ENCODE peak calls at places on chromosomes 12 and 14, in ten cellular contexts. K is NCI-H1092 treated with DMSO at 0.1 percent for 48 hours; X is activated CD4-positive, CD25-positive, alpha-beta regulatory T cell; S is heart right ventricle; B is stimulated activated CD8-positive, alpha-beta memory T cell treated with anti-CD3 and anti-CD28 coated beads, Interleukin-12 subunit alpha, Interleukin-12 subunit beta, amount 100 ng/mL, for 1 hour; Q is nephron progenitor cell; T is Daoy; G is activated T-helper 1 cell treated with anti-CD3 and anti-CD28 coated beads, Interleukin-2, amount 50 U/mL, for 16 hours; D is NCI-H1417; U is ELR. I is an unnamed sample.

GRCh38 chr12:26135010-26135420 is 10.2 kb upstream of the BHLHE41 start:
- DNase-seq in K (no peak), X (no peak), S (no peak), B (no peak), Q (no peak), T (peak; percentile 94), G (no peak), D (peak; percentile 53), U (no peak), I (no peak)

GRCh38 chr12:64682572-64683277 is 72.4 kb downstream of the RASSF3 start:
- DNase-seq in K (peak; percentile 71), X (no peak), S (no peak), B (no peak), Q (no peak), T (no peak), G (no peak), D (peak; percentile 47), U (no peak), I (no peak)

GRCh38 chr12:57498143-57498524 is 10.3 kb downstream of the MARS1 start:
- DNase-seq in K (no peak), X (no peak), S (no peak), B (no peak), Q (no peak), T (no peak), G (no peak), D (no peak), U (no peak), I (no peak)

GRCh38 chr14:77088219-77088618 is 9.8 kb upstream of the CIPC start:
- DNase-seq in K (no peak), X (no peak), S (no peak), B (no peak), Q (no peak), T (no peak), G (no peak), D (peak; percentile 87), U (no peak), I (no peak)

GRCh38 chr12:89379100-89379838 is 27.0 kb upstream of the DUSP6 start:
- DNase-seq in K (no peak), X (no peak), S (no peak), B (no peak), Q (no peak), T (no peak), G (no peak), D (no peak), U (no peak), I (no peak)

GRCh38 chr12:46556105-46556559 is 183.6 kb upstream of the SLC38A2 start:
- DNase-seq in K (no peak), X (no peak), S (no peak), B (no peak), Q (no peak), T (peak; percentile 83), G (no peak), D (no peak), U (peak; percentile 98), I (no peak)

GRCh38 chr14:74015178-74015577 is 3.9 kb downstream of the ENTPD5 start:
- DNase-seq in K (no peak), X (no peak), S (no peak), B (no peak), Q (no peak), T (no peak), G (no peak), D (no peak), U (no peak), I (no peak)

GRCh38 chr12:4133029-4133428 is 140.5 kb upstream of the CCND2 start:
- DNase-seq in K (no peak), X (no peak), S (no peak), B (no peak), Q (no peak), T (no peak), G (no peak), D (no peak), U (no peak), I (no peak)

GRCh38 chr12:48862691-48863090 is 3.0 kb downstream of the RND1 start:
- DNase-seq in K (no peak), X (no peak), S (no peak), B (no peak), Q (no peak), T (no peak), G (no peak), D (no peak), U (no peak), I (no peak)

GRCh38 chr12:104733717-104734175 is 224.3 kb downstream of the SLC41A2 start:
- DNase-seq in K (peak; percentile 12), X (no peak), S (no peak), B (no peak), Q (no peak), T (peak; percentile 37), G (no peak), D (no peak), U (peak; percentile 38), I (no peak)

GRCh38 chr14:96136361-96136760 is 68.3 kb upstream of the BDKRB2 start:
- DNase-seq in K (no peak), X (no peak), S (no peak), B (no peak), Q (no peak), T (peak; percentile 91), G (no peak), D (no peak), U (peak; percentile 73), I (no peak)

GRCh38 chr14:56199976-56200577 is 81.9 kb downstream of the PELI2 start:
- DNase-seq in K (no peak), X (no peak), S (no peak), B (no peak), Q (no peak), T (no peak), G (no peak), D (no peak), U (peak; percentile 9), I (no peak)

GRCh38 chr12:57342207-57342691 is 88.6 kb downstream of the R3HDM2 start:
- DNase-seq in K (no peak), X (no peak), S (no peak), B (no peak), Q (peak; percentile 37), T (no peak), G (no peak), D (no peak), U (no peak), I (no peak)

GRCh38 chr12:27052176-27052575 is 29.8 kb downstream of the MED21 start:
- DNase-seq in K (no peak), X (no peak), S (no peak), B (no peak), Q (no peak), T (no peak), G (no peak), D (no peak), U (no peak), I (no peak)

GRCh38 chr14:32675433-32675832 is 263.2 kb upstream of the NPAS3 start:
- DNase-seq in K (no peak), X (no peak), S (no peak), B (no peak), Q (no peak), T (no peak), G (no peak), D (no peak), U (no peak), I (no peak)

GRCh38 chr12:110934093-110934852 is 13.9 kb upstream of the MYL2 start:
- DNase-seq in K (no peak), X (no peak), S (no peak), B (no peak), Q (no peak), T (peak; percentile 38), G (no peak), D (no peak), U (peak; percentile 27), I (no peak)

GRCh38 chr14:95070748-95071435 is 86.4 kb downstream of the DICER1 start:
- DNase-seq in K (no peak), X (no peak), S (no peak), B (no peak), Q (no peak), T (no peak), G (no peak), D (no peak), U (no peak), I (no peak)

GRCh38 chr12:110176745-110177144 is 52.6 kb downstream of the IFT81 start:
- DNase-seq in K (peak; percentile 49), X (no peak), S (no peak), B (no peak), Q (no peak), T (no peak), G (no peak), D (no peak), U (no peak), I (no peak)

GRCh38 chr14:54348923-54349615 is 47.7 kb upstream of the CDKN3 start:
- DNase-seq in K (no peak), X (no peak), S (peak; percentile 26), B (no peak), Q (no peak), T (peak; percentile 54), G (no peak), D (no peak), U (no peak), I (no peak)

GRCh38 chr14:24224618-24225071 is 7.5 kb downstream of the NEDD8 start:
- DNase-seq in K (no peak), X (no peak), S (no peak), B (no peak), Q (no peak), T (peak; percentile 83), G (no peak), D (no peak), U (peak; percentile 91), I (no peak)

GRCh38 chr12:28869197-28869596 is 279.9 kb upstream of the FAR2 start:
- DNase-seq in K (no peak), X (no peak), S (no peak), B (no peak), Q (no peak), T (peak; percentile 49), G (no peak), D (no peak), U (peak; percentile 11), I (no peak)

GRCh38 chr12:10636611-10637010 is 23.2 kb upstream of the MAGOHB start:
- DNase-seq in K (no peak), X (no peak), S (no peak), B (no peak), Q (no peak), T (no peak), G (no peak), D (no peak), U (no peak), I (no peak)

GRCh38 chr14:66380143-66380542 is 106.0 kb upstream of the CCDC196 start:
- DNase-seq in K (no peak), X (no peak), S (peak; percentile 18), B (no peak), Q (no peak), T (no peak), G (no peak), D (no peak), U (no peak), I (no peak)

GRCh38 chr12:113299619-113300237 is 35.2 kb downstream of the SLC8B1 start:
- DNase-seq in K (no peak), X (no peak), S (peak; percentile 70), B (no peak), Q (peak; percentile 19), T (peak; percentile 85), G (no peak), D (no peak), U (peak; percentile 86), I (no peak)

GRCh38 chr14:52878946-52879345 is 71.9 kb downstream of the FERMT2 start:
- DNase-seq in K (no peak), X (no peak), S (no peak), B (no peak), Q (no peak), T (no peak), G (no peak), D (no peak), U (no peak), I (no peak)

GRCh38 chr12:130141901-130142683 is 20.2 kb upstream of the FZD10 start:
- DNase-seq in K (no peak), X (no peak), S (no peak), B (no peak), Q (no peak), T (no peak), G (no peak), D (no peak), U (no peak), I (no peak)

GRCh38 chr14:71694888-71695505 is 237.2 kb upstream of the RGS6 start:
- DNase-seq in K (no peak), X (no peak), S (no peak), B (no peak), Q (no peak), T (no peak), G (no peak), D (no peak), U (no peak), I (no peak)

GRCh38 chr12:132803125-132803524 is 25.5 kb downstream of the GOLGA3 start:
- DNase-seq in K (no peak), X (no peak), S (no peak), B (no peak), Q (no peak), T (no peak), G (no peak), D (no peak), U (no peak), I (no peak)